ENCODE peak calls at places on chromosomes 16 and 17, in ten cellular contexts. H is neural crest cell, T is IMR-90, B is adrenal gland, D is cardiac fibroblast, U is MCF 10A, V is Calu3, L is breast epithelium, X is endothelial cell, O is endodermal cell. E is an unnamed sample.

GRCh38 chr16:66337434-66338188 is 28.9 kb upstream of the CDH5 start:
- DNase-seq in H (no peak), T (peak), B (no peak), D (no peak), U (no peak), V (no peak), L (no peak), X (no peak), O (no peak), E (peak)

GRCh38 chr16:11833951-11834695 is 17.2 kb downstream of the RSL1D1 start:
- DNase-seq in H (no peak), T (peak), B (no peak), D (peak), U (peak), V (no peak), L (no peak), X (no peak), O (no peak), E (no peak)

GRCh38 chr16:89381788-89382187 is 108.6 kb downstream of the ANKRD11 start:
- DNase-seq in H (no peak), T (no peak), B (no peak), D (no peak), U (no peak), V (no peak), L (no peak), X (no peak), O (no peak), E (no peak)

GRCh38 chr17:68973098-68973929 is 18.1 kb upstream of the ABCA8 start:
- DNase-seq in H (no peak), T (no peak), B (no peak), D (no peak), U (no peak), V (no peak), L (no peak), X (no peak), O (no peak), E (no peak)

GRCh38 chr17:39014044-39014794 is 47.0 kb upstream of the FBXO47 start:
- DNase-seq in H (no peak), T (peak), B (peak), D (peak), U (peak), V (peak), L (no peak), X (no peak), O (no peak), E (no peak)

GRCh38 chr17:50708050-50709000 is 611 bp upstream of the ANKRD40 start:
- DNase-seq in H (no peak), T (no peak), B (no peak), D (peak), U (no peak), V (no peak), L (no peak), X (no peak), O (peak), E (no peak)

GRCh38 chr17:50064253-50064991 is 8.5 kb downstream of the ITGA3 start:
- DNase-seq in H (no peak), T (peak), B (peak), D (peak), U (peak), V (peak), L (peak), X (no peak), O (peak), E (no peak)

GRCh38 chr16:89017956-89018604 is 41.1 kb upstream of the CBFA2T3 start:
- DNase-seq in H (no peak), T (no peak), B (no peak), D (no peak), U (no peak), V (no peak), L (no peak), X (no peak), O (peak), E (no peak)

GRCh38 chr16:49528035-49528434 is 154.4 kb downstream of the C16orf78 start:
- DNase-seq in H (no peak), T (no peak), B (no peak), D (peak), U (no peak), V (no peak), L (no peak), X (no peak), O (no peak), E (no peak)

GRCh38 chr17:9696279-9697044 is 51.1 kb downstream of the USP43 start:
- DNase-seq in H (no peak), T (no peak), B (no peak), D (no peak), U (peak), V (peak), L (no peak), X (no peak), O (peak), E (no peak)
- TF ChIP-seq CTCF in H (no peak), T (no peak), B (no peak), D (no peak), U (no peak), V (no peak), L (no peak), X (no peak), O (peak), E (no peak)

DNA sequence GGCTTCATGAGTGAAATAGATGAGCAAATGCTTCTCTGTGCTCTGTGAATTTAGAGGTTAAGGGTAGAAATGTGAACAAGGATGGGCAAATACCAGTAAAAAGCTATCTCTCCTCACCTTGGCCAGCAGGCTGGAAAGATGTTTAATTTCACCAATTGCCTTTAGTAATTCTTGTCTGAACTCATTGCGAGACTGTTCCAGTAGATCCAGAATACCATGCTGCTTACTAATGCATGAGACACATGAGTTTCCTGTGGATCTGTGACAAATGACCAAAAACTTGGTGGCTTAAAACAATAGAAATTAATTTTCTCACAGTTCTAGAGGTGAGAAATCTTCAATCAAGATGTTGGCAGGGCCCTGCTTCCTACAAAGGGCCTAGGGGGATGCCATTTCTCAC is 9.3 kb upstream of the ZNF624 start:
- DNase-seq in H (no peak), T (no peak), B (no peak), D (no peak), U (no peak), V (no peak), L (no peak), X (no peak), O (no peak), E (no peak)
- TF ChIP-seq CTCF in H (no peak), T (no peak), B (no peak), D (no peak), U (no peak), V (no peak), L (no peak), X (no peak), O (no peak), E (no peak)

GRCh38 chr16:29734826-29735225 is 11.0 kb downstream of the C16orf54 start:
- DNase-seq in H (no peak), T (peak), B (no peak), D (no peak), U (no peak), V (no peak), L (no peak), X (no peak), O (no peak), E (no peak)

GRCh38 chr16:29738514-29738913 is 7.3 kb downstream of the C16orf54 start:
- DNase-seq in H (no peak), T (no peak), B (no peak), D (no peak), U (no peak), V (peak), L (no peak), X (no peak), O (no peak), E (peak)

GRCh38 chr16:29737713-29738112 is 8.1 kb downstream of the C16orf54 start:
- DNase-seq in H (no peak), T (no peak), B (peak), D (no peak), U (no peak), V (no peak), L (no peak), X (no peak), O (no peak), E (peak)

GRCh38 chr16:29736764-29737163 is 9.0 kb downstream of the C16orf54 start:
- DNase-seq in H (no peak), T (no peak), B (no peak), D (no peak), U (no peak), V (no peak), L (no peak), X (no peak), O (no peak), E (peak)

DNA sequence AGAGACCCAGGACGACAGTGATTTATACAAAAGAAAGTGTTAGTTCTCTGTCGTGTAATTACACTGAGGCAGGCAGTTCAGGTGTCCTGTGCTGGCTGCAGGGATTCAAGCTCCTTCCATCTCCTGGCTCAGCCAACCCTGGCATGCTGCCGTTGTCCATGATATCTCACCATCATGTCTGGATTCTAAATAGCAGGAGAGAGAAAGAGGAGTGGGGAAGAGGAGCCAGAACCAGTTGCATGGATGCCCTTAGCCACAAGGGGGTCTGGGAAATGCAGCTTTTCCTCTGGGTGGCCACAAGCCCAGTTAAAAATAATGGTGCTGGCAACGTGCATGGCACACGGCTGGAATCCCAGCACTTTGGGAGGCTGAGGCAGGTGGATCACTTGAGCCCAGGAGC is 9.7 kb downstream of the C16orf54 start:
- DNase-seq in H (no peak), T (no peak), B (no peak), D (no peak), U (no peak), V (no peak), L (no peak), X (no peak), O (no peak), E (no peak)
- TF ChIP-seq CTCF in H (peak), T (peak), B (no peak), D (no peak), U (no peak), V (no peak), L (no peak), X (no peak), O (peak), E (no peak)

DNA sequence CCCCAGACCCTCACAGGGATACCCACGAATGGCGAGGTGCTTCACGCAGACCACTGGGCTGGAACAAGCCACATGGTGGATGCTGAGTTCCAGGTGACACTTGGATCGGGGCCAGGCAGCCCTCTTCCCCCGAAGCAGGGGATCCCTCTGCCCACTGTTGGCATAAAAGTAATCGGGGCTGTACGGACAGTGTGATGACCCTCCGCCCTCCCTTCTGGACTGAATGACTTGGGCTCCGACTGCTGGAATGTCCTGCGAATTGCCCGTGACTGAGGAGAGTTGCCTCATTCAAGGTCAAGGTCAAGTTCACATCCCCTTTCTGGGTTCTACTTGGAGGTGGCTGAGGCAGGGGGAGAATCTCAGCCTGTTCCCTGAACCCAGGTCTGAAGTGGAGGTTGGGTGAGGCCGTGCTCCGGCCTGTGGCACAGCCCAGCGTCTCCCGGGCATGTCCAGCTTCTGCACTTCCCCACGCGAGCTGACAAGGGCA is 28.5 kb upstream of the CREBBP start:
- DNase-seq in H (no peak), T (no peak), B (peak), D (no peak), U (no peak), V (no peak), L (no peak), X (no peak), O (peak), E (no peak)
- TF ChIP-seq CTCF in H (no peak), T (no peak), B (peak), D (no peak), U (no peak), V (no peak), L (no peak), X (no peak), O (no peak), E (no peak)

DNA sequence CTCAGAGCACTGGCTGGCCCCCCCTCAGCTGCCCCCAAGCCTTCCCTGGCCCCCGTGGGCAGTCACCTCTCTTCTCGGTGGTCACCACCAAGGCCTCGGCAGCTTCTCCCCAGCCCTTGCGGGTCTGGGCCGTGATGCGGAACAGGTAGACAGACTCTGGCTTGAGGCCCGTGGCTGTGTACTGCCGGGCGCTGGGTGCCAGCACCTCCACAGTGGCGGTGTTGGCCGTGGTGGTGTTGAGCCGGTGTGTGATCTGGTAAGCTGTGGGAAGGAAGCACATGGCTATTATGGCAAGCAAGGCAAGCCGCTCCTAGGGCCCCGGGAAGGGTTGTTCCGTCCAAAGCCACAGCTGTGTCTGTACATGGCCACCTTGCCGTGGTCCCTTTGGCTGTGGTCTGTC is 78.4 kb upstream of the CDC42EP4 start:
- DNase-seq in H (no peak), T (no peak), B (no peak), D (no peak), U (no peak), V (no peak), L (no peak), X (no peak), O (peak), E (no peak)
- TF ChIP-seq CTCF in H (no peak), T (no peak), B (no peak), D (no peak), U (no peak), V (no peak), L (no peak), X (no peak), O (no peak), E (no peak)

GRCh38 chr16:87233928-87234327 is 83.3 kb downstream of the C16orf95 start:
- DNase-seq in H (no peak), T (peak), B (no peak), D (peak), U (no peak), V (peak), L (no peak), X (peak), O (peak), E (no peak)
- TF ChIP-seq CTCF in H (no peak), T (peak), B (peak), D (peak), U (no peak), V (no peak), L (no peak), X (no peak), O (peak), E (no peak)

GRCh38 chr16:78396046-78396445 is 296.6 kb downstream of the WWOX start:
- DNase-seq in H (no peak), T (no peak), B (no peak), D (no peak), U (peak), V (no peak), L (no peak), X (no peak), O (no peak), E (no peak)
- TF ChIP-seq CTCF in H (peak), T (no peak), B (peak), D (peak), U (no peak), V (peak), L (no peak), X (peak), O (peak), E (peak)

GRCh38 chr17:30716461-30717289 is 107.8 kb downstream of the CRLF3 start:
- DNase-seq in H (no peak), T (peak), B (no peak), D (peak), U (no peak), V (no peak), L (no peak), X (no peak), O (peak), E (no peak)
- TF ChIP-seq CTCF in H (no peak), T (peak), B (no peak), D (peak), U (no peak), V (peak), L (no peak), X (no peak), O (peak), E (no peak)

GRCh38 chr16:74372953-74373846 is 2.9 kb upstream of the NPIPB15 start:
- DNase-seq in H (no peak), T (no peak), B (no peak), D (no peak), U (no peak), V (no peak), L (no peak), X (no peak), O (peak), E (no peak)

GRCh38 chr16:74372369-74372768 is 3.7 kb upstream of the NPIPB15 start:
- DNase-seq in H (no peak), T (no peak), B (no peak), D (no peak), U (no peak), V (no peak), L (no peak), X (no peak), O (no peak), E (no peak)
- TF ChIP-seq CTCF in H (no peak), T (no peak), B (no peak), D (no peak), U (no peak), V (no peak), L (no peak), X (no peak), O (no peak), E (no peak)

DNA sequence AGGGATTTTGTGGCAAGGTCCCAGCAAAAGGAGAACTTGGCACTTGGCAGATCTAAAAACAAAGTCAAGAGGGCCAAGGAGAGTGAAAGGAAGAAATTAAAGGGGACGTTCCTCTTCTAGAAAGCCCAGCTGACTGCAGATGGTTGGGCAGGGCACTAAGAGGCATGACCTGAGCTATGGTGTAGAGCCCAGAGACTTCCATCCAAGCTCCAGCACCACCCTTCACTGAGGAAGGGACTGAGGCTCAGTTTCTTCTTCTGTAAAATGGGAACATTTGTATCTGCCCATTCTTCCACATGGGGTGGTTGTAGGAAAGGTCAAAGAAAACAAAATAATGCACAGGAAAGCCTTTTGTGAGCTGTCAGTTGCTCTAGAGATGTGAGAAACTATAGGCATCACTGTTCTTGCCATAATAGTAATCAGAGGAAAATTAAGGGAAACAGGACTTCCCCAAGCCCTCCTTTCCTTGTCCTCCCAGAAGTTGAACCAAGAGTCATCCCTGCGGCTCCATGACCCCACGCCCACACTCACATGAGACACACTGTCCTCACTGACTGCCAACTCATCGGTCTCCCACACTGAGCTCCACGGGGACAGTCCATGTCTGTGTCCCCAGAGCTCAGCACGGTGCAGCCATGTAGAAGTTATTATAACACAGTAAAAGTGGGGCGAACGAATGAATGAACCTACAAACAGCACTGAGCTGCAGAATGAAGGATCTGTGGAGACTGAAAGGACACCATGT is 10.4 kb downstream of the CD300LF start:
- DNase-seq in H (no peak), T (no peak), B (no peak), D (no peak), U (no peak), V (no peak), L (no peak), X (no peak), O (no peak), E (no peak)
- TF ChIP-seq CTCF in H (no peak), T (no peak), B (no peak), D (no peak), U (no peak), V (no peak), L (no peak), X (no peak), O (no peak), E (no peak)